ENCODE peak calls at places on chromosomes 12 and 14, in nine cellular contexts. K is dorsolateral prefrontal cortex, C is breast epithelium, O is mammary epithelial cell, S is A549, V is cardiac muscle cell, F is AG04450, J is DND-41, E is sigmoid colon. H is an unnamed sample.

GRCh38 chr12:43332977-43333649 is 218.9 kb downstream of the ADAMTS20 start:
- DNase-seq in K (no peak), C (no peak), O (peak), S (no peak), V (peak), F (no peak), J (no peak), E (no peak), H (no peak)

GRCh38 chr12:132190012-132190755 is 45.9 kb downstream of the NOC4L start:
- DNase-seq in K (no peak), C (no peak), O (no peak), S (peak), V (no peak), F (no peak), J (no peak), E (no peak), H (no peak)

GRCh38 chr12:121334513-121335343 is 17.5 kb downstream of the ANAPC5 start:
- DNase-seq in K (no peak), C (no peak), O (peak), S (peak), V (peak), F (peak), J (peak), E (no peak), H (no peak)

GRCh38 chr14:64232095-64232830 is 61.9 kb downstream of the ESR2 start:
- DNase-seq in K (no peak), C (no peak), O (peak), S (no peak), V (peak), F (peak), J (no peak), E (no peak), H (no peak)

GRCh38 chr12:6532051-6532926 is 2.0 kb upstream of the GAPDH start:
- DNase-seq in K (peak), C (no peak), O (peak), S (peak), V (peak), F (peak), J (peak), E (peak), H (peak)

GRCh38 chr12:24562761-24563392 is 386.0 kb downstream of the BCAT1 start:
- DNase-seq in K (peak), C (no peak), O (peak), S (peak), V (peak), F (no peak), J (no peak), E (no peak), H (no peak)

GRCh38 chr14:104722938-104723650 is 935 bp upstream of the ADSS1 start:
- DNase-seq in K (no peak), C (no peak), O (no peak), S (peak), V (no peak), F (no peak), J (no peak), E (no peak), H (no peak)

GRCh38 chr14:75946785-75947184 is 35.0 kb downstream of the TGFB3 start:
- DNase-seq in K (no peak), C (no peak), O (no peak), S (no peak), V (no peak), F (no peak), J (no peak), E (no peak), H (no peak)

DNA sequence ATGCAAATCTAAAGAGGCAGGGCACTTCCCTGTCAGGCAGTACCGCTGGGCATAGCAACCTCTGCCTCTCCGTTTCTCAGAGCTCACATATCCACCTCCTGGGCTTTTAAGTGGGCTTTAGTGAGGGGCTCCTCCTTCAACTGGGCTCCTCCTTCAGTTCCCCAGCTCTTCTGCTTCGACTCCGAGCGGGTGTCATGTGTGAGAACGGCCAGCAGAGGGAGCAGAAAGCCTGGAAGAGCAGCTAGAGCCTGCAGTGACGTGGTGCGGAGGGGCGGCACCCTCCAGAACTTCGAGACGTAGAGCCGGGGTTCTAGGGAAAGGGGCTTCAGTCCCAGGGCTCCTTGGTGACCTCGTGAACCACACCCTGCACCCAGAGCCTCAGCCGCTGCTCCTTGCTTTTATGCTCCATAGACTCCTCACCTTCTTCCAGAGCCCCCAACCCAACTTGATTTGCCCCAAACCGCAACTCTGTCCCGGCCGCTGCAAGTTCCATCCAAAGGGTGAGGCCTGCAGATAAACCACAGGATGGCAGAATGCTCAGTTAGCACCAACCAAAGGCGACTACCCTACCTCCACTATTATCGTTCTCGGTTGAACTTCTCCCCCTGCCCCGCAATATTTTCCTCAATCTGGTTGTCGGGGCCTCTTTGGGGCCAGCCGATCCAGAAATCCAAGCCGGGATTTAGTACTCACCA is 383 bp upstream of the GLI1 start:
- DNase-seq in K (peak), C (peak), O (peak), S (peak), V (peak), F (peak), J (peak), E (peak), H (peak)
- TF ChIP-seq CTCF in K (peak), C (peak), O (peak), S (peak), V (peak), F (peak), J (peak), E (peak), H (peak)

GRCh38 chr12:4829793-4830162 is 79.9 kb upstream of the KCNA1 start:
- DNase-seq in K (no peak), C (no peak), O (no peak), S (no peak), V (no peak), F (no peak), J (peak), E (no peak), H (no peak)
- H3K27ac ChIP-seq in K (no peak), C (no peak), O (no peak), S (no peak), V (no peak), F (no peak), J (peak), E (no peak), H (no peak)

DNA sequence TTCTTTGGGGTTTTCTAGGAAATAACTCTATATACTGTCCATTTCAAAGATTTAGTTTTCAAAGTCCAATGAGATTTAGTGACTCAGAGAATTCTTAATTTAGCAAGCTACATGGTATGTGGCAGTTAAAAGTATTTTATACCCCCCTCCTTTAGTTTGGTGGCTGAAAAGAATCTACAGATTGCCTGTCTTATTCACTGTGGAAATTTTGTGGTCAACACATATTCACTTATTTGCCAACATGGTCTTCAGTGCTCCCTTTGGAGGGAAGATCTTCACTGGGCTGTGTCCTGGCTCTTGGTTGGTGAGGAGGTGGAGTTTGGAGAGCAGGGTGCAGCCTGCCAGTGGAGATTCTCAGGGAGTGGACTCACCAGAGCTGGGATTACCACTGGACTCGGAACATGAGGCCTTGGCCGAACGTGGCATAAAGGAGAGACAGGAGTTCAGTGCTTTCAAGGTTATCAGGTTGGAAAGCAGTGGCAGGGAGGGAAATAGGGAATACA is 39.8 kb downstream of the SAMD4A start:
- DNase-seq in K (no peak), C (no peak), O (peak), S (no peak), V (peak), F (no peak), J (no peak), E (no peak), H (no peak)
- H3K4me3 ChIP-seq in K (no peak), C (no peak), O (no peak), S (no peak), V (no peak), F (no peak), J (no peak), E (no peak), H (peak)

GRCh38 chr14:50335389-50335788 is 23.3 kb downstream of the DMAC2L start:
- DNase-seq in K (peak), C (no peak), O (no peak), S (no peak), V (peak), F (no peak), J (no peak), E (peak), H (no peak)
- TF ChIP-seq CTCF in K (peak), C (peak), O (no peak), S (no peak), V (no peak), F (peak), J (no peak), E (peak), H (no peak)

GRCh38 chr14:29925736-29926135 is 1.9 kb downstream of the PRKD1 start:
- DNase-seq in K (no peak), C (no peak), O (no peak), S (no peak), V (peak), F (no peak), J (no peak), E (no peak), H (no peak)

GRCh38 chr14:29926701-29927595 is 699 bp downstream of the PRKD1 start:
- DNase-seq in K (peak), C (no peak), O (peak), S (peak), V (peak), F (no peak), J (no peak), E (peak), H (peak)

GRCh38 chr14:29925106-29925722 is 2.4 kb downstream of the PRKD1 start:
- DNase-seq in K (no peak), C (no peak), O (no peak), S (no peak), V (peak), F (peak), J (no peak), E (no peak), H (no peak)

GRCh38 chr14:29927596-29928341 is at the start of gene PRKD1:
- DNase-seq in K (peak), C (no peak), O (peak), S (peak), V (peak), F (no peak), J (no peak), E (peak), H (peak)

DNA sequence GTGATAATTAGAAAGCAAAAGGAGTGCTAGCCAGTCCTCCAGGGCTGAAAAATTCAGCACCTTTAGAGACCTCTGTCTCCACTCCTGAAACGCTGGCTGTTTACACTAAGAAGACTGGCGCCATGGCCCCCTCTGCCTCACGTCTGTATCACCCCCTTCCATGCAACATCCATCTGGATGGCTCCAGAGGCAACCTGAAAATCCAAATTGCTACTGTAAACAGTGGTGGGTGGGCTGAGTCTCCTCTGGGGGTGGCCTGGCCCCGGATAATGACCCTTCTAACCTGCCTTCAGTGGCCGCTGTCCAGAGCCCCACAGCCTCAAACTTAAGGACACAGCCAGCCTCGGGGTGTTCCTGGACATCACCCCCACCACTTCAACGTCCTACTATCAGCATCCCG is 1.4 kb downstream of the PRKD1 start:
- DNase-seq in K (no peak), C (no peak), O (no peak), S (no peak), V (peak), F (no peak), J (no peak), E (no peak), H (no peak)
- H3K27ac ChIP-seq in K (peak), C (no peak), O (no peak), S (peak), V (peak), F (no peak), J (no peak), E (peak), H (peak)

DNA sequence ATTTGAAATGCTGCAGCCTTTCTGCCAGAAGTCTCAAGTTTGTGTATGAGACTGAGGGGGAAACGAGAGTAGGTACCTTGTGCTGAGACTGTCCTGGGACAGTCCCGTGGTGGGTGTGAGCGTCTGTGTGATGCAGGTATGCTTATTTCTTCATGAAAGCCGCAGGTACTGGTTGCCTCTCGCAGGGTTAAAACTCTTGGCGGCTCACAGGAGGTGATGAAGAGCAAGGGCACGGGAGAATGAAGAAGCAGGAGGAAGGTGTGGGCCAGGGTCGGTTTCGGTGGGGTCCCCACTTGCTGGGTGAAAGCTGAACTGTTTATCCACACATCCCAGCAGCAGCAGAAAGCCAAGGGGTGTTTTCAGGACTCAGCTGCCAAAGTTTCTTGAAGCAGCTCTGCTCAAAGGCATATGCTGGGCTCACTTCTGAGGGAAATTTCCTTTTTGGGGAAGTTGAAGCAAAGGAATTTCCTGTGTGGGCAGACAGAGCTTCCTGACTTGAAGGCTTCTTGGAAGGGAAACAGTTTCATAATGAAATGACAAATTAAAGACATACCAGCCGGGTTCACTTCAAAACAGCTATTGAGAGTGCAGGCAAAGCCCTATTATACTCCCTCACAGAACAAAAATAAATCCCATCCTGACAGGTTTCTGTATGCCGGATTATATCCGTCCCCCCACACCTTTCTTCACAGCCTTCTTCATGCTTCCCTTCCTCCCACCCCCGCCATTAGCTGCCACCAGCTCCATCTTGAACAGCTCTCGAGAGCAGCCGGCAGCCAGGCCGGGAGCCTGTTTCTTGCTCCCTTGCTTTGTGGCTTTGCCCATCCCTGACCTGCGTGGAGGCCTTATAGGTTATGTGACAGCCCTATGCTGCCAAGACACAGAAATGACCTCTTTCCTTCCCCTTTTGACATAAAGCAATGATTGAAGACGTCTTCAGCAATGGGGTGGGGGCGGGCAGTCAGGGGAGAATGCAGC is 116.6 kb downstream of the ETV6 start:
- DNase-seq in K (no peak), C (no peak), O (peak), S (no peak), V (peak), F (peak), J (peak), E (no peak), H (no peak)
- H3K4me3 ChIP-seq in K (no peak), C (peak), O (no peak), S (no peak), V (no peak), F (no peak), J (no peak), E (no peak), H (peak)

GRCh38 chr12:54571857-54572195 is 16.6 kb downstream of the PPP1R1A start:
- DNase-seq in K (no peak), C (no peak), O (no peak), S (no peak), V (no peak), F (no peak), J (no peak), E (no peak), H (no peak)

GRCh38 chr12:54572881-54573280 is 15.6 kb downstream of the PPP1R1A start:
- DNase-seq in K (no peak), C (no peak), O (no peak), S (no peak), V (no peak), F (no peak), J (no peak), E (no peak), H (no peak)

GRCh38 chr12:54569072-54569471 is 19.4 kb downstream of the PPP1R1A start:
- DNase-seq in K (no peak), C (no peak), O (no peak), S (no peak), V (no peak), F (no peak), J (no peak), E (no peak), H (no peak)

GRCh38 chr12:54569995-54570531 is 18.4 kb downstream of the PPP1R1A start:
- DNase-seq in K (no peak), C (no peak), O (no peak), S (no peak), V (no peak), F (no peak), J (no peak), E (no peak), H (no peak)

DNA sequence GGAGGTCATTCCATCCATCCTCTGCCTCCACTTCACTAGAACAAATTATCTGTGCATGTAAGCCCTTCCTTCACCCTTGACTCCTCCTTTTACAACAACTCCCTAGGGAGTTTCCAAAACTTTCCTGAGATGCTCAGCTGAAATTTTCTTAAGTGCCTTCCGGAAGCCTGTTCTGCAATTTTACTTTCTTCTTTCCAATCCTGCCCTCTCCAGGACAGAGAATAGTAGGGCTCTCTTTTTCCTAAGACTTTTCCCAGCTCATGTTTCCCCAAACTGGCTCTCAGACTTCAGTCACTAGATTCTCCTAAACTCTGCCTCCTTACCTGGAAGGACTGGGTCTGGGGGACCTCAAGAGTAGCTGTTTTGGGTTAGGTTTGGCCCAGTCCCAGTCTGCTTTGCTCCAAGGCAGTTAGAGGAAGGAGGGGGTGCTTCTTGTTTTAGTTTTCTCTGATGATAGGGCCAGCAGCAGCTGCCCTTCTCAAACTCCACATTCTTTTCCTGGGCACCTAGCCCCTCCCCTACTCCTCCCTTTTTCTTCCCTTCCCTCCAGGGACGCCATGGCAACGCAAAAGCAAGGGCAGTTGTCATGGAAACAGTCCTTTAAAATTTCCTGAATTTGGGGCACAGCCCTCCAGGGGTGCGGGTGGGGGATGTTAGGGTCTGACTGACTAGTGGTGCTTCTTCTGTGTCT is 17.1 kb downstream of the PPP1R1A start:
- DNase-seq in K (no peak), C (no peak), O (no peak), S (no peak), V (peak), F (no peak), J (no peak), E (no peak), H (no peak)
- TF ChIP-seq CTCF in K (peak), C (no peak), O (no peak), S (no peak), V (peak), F (no peak), J (no peak), E (no peak), H (no peak)

H was measured in coronary artery.